ENCODE peak calls at places on chromosome 6, in five cellular contexts. M, E, K, Q and B are unnamed samples.

GRCh38 chr6:18342223-18342622 is 44.9 kb upstream of the RNF144B start:
- DNase-seq in M (no peak), K (no peak), E (no peak), Q (no peak), B (no peak)

GRCh38 chr6:170056329-170056728 is 234.5 kb downstream of the DLL1 start:
- DNase-seq in K (no peak), Q (no peak), E (no peak), M (peak; percentile 1), B (no peak)

GRCh38 chr6:106535012-106535411 is 94.3 kb downstream of the RTN4IP1 start:
- DNase-seq in E (no peak), M (no peak), K (no peak), Q (no peak), B (no peak)

GRCh38 chr6:24396764-24397163 is 6.0 kb upstream of the MRS2 start:
- DNase-seq in E (no peak), M (no peak), Q (no peak), K (no peak), B (no peak)

GRCh38 chr6:4350571-4351505 is 215.5 kb upstream of the ECI2 start:
- DNase-seq in K (no peak), M (peak; percentile 81), E (no peak), Q (no peak), B (no peak)

GRCh38 chr6:85961125-85961524 is 318.4 kb upstream of the SYNCRIP start:
- DNase-seq in M (no peak), K (no peak), Q (no peak), E (no peak), B (no peak)

GRCh38 chr6:115901896-115902295 is 158.8 kb downstream of the FRK start:
- DNase-seq in M (no peak), E (no peak), K (no peak), Q (no peak), B (no peak)

GRCh38 chr6:26330835-26331808 is 33.9 kb upstream of the BTN3A2 start:
- DNase-seq in M (no peak), K (no peak), E (no peak), Q (no peak), B (no peak)

GRCh38 chr6:78578430-78578829 is 288.9 kb upstream of the IRAK1BP1 start:
- DNase-seq in Q (no peak), K (no peak), M (no peak), E (no peak), B (no peak)

GRCh38 chr6:29014729-29015608 is 9.9 kb upstream of the ZNF311 start:
- DNase-seq in Q (no peak), M (no peak), K (no peak), E (no peak), B (no peak)

GRCh38 chr6:34386316-34387137 is 5.9 kb downstream of the NUDT3 start:
- DNase-seq in K (peak; percentile 87), Q (no peak), M (no peak), E (no peak), B (no peak)

GRCh38 chr6:21137708-21138358 is 455.7 kb upstream of the SOX4 start:
- DNase-seq in K (peak; percentile 23), Q (no peak), E (no peak), M (no peak), B (no peak)

GRCh38 chr6:21438237-21438985 is 155.1 kb upstream of the SOX4 start:
- DNase-seq in K (no peak), E (no peak), Q (no peak), M (no peak), B (no peak)

GRCh38 chr6:32627831-32628230 is 9.4 kb upstream of the HLA-DQA1 start:
- DNase-seq in K (no peak), Q (no peak), M (peak; percentile 48), E (no peak), B (no peak)

GRCh38 chr6:95292011-95292410 is 285.3 kb upstream of the MANEA start:
- DNase-seq in Q (no peak), E (no peak), M (no peak), K (no peak), B (no peak)

GRCh38 chr6:55379486-55379885 is 52.2 kb downstream of the GFRAL start:
- DNase-seq in K (no peak), E (no peak), M (no peak), Q (no peak), B (no peak)

GRCh38 chr6:170227521-170227983 is 63.3 kb downstream of the DLL1 start:
- DNase-seq in K (no peak), E (no peak), Q (no peak), M (no peak), B (no peak)

GRCh38 chr6:133396225-133396624 is 155.1 kb downstream of the EYA4 start:
- DNase-seq in K (no peak), Q (no peak), E (no peak), M (no peak), B (no peak)

GRCh38 chr6:157896931-157897330 is 73.9 kb downstream of the SNX9 start:
- DNase-seq in E (no peak), Q (no peak), M (no peak), K (no peak), B (no peak)

GRCh38 chr6:169487579-169488205 is 214.1 kb downstream of the WDR27 start:
- DNase-seq in K (no peak), Q (no peak), E (no peak), M (no peak), B (no peak)

GRCh38 chr6:83467620-83468036 is 36.8 kb upstream of the ME1 start:
- DNase-seq in Q (no peak), E (peak; percentile 28), K (no peak), M (peak; percentile 19), B (no peak)

GRCh38 chr6:35948725-35949124 is 27.8 kb upstream of the SRPK1 start:
- DNase-seq in K (no peak), E (no peak), Q (no peak), M (no peak), B (no peak)

GRCh38 chr6:139028658-139029469 is at the start of gene ABRACL:
- DNase-seq in Q (peak; percentile 42), K (no peak), M (peak; percentile 61), E (peak; percentile 82), B (peak; percentile 50)

GRCh38 chr6:139028242-139028657 is 295 bp upstream of the ABRACL start:
- DNase-seq in E (no peak), Q (no peak), M (no peak), K (no peak), B (no peak)

GRCh38 chr6:139030211-139030530 is 1.6 kb downstream of the ABRACL start:
- DNase-seq in K (no peak), E (no peak), Q (no peak), M (no peak), B (no peak)

GRCh38 chr6:139029470-139030210 is 1.1 kb downstream of the ABRACL start:
- DNase-seq in K (no peak), E (peak; percentile 83), Q (peak; percentile 17), M (peak; percentile 64), B (no peak)

GRCh38 chr6:139027620-139028182 is 844 bp upstream of the ABRACL start:
- DNase-seq in M (no peak), Q (no peak), K (no peak), E (no peak), B (no peak)
- H3K4me3 ChIP-seq in M (peak overlapping the region; percentile 95), Q (peak overlapping the region; percentile 86), K (peak overlapping the region; percentile 93), E (no peak overlapping the region), B (peak overlapping the region; percentile 70)

DNA sequence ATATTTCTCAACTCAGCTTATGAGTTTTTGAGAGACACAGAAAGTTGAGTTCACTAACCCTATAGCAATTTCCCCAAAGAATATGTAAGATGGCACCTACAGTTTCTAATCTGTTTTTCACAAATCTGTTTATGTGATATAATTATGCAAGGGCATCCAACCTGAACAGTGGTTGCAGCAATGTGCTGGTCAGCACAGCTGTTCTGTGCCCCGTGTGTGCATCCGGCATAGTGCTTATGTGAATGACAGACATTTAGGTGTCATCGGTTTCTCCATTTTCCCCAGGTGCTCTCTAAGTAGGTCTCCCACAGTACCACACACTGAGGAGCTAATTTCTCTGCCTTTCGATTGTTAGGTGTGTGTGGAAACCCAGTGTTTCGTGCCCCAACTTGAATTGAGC is 7.7 kb upstream of the BACH2 start:
- DNase-seq in K (no peak), M (no peak), E (no peak), Q (no peak), B (no peak)
- TF ChIP-seq CTCF in K (no peak), M (no peak), E (no peak), Q (no peak), B (no peak)

GRCh38 chr6:154736613-154737259 is 3.5 kb downstream of the SCAF8 start:
- DNase-seq in K (no peak), M (no peak), Q (no peak), E (no peak), B (no peak)
- H3K4me3 ChIP-seq in K (no peak overlapping the region), M (no peak overlapping the region), Q (no peak overlapping the region), E (no peak overlapping the region), B (no peak overlapping the region)

GRCh38 chr6:44630125-44631028 is 242.9 kb downstream of the CDC5L start:
- DNase-seq in K (no peak), Q (peak; percentile 59), E (peak; percentile 42), M (no peak), B (peak; percentile 18)
- TF ChIP-seq CTCF in K (peak; percentile 90), Q (peak; percentile 52), E (no peak), M (no peak), B (peak; percentile 69)

GRCh38 chr6:108156180-108156937 is 9.5 kb upstream of the NR2E1 start:
- DNase-seq in Q (no peak), E (no peak), K (no peak), M (no peak), B (peak; percentile 97)

GRCh38 chr6:108156938-108157233 is 8.9 kb upstream of the NR2E1 start:
- DNase-seq in E (no peak), M (no peak), Q (no peak), K (no peak), B (no peak)

GRCh38 chr6:108157234-108157971 is 8.4 kb upstream of the NR2E1 start:
- DNase-seq in E (no peak), Q (no peak), K (no peak), M (no peak), B (no peak)

GRCh38 chr6:108160009-108160408 is 5.8 kb upstream of the NR2E1 start:
- DNase-seq in K (no peak), M (no peak), E (no peak), Q (no peak), B (no peak)

DNA sequence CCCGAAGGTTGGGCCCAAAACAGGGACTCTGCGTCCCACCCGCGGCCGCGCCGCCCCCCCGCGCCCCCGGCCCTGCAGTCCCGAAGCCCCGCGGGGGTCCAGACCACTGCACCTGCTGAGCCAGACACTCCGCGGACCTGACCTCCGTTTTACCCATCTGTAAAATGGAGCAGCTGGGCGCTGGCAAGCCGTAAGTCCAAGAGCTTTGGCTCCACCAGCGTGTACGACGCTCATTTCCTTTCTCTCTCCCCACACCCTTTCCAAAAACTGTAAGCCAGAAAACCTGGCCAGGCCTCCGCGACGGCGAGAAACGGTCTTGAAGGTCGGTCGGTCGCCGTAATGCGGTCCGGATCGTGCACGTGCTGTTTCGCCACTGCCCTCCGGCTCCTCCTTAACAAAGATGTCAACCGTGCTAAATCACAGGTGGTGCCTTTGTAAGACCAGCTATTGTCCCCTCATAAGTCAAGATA is 7.8 kb upstream of the NR2E1 start:
- DNase-seq in Q (no peak), K (no peak), E (no peak), M (no peak), B (no peak)
- H3K4me3 ChIP-seq in Q (peak overlapping the region; percentile 45), K (no peak overlapping the region), E (no peak overlapping the region), M (peak overlapping the region; percentile 37), B (no peak overlapping the region)

GRCh38 chr6:167524261-167524660 is 199.4 kb downstream of the TTLL2 start:
- DNase-seq in K (no peak), Q (no peak), M (no peak), E (no peak), B (no peak)
- TF ChIP-seq CTCF in K (no peak), Q (no peak), M (no peak), E (no peak), B (no peak)

GRCh38 chr6:111845441-111845871 is 27.8 kb downstream of the FYN start:
- DNase-seq in M (no peak), E (no peak), K (no peak), Q (no peak), B (no peak)
- H3K4me3 ChIP-seq in M (no peak overlapping the region), E (no peak overlapping the region), K (no peak overlapping the region), Q (no peak overlapping the region), B (no peak overlapping the region)